ENCODE peak calls at places on chromosomes 7 and 10, in six cellular contexts. T is stomach, K is tibial nerve, Q is ovary, A is A549, O is transverse colon. B is an unnamed sample.

GRCh38 chr10:124896751-124897150 is 45.2 kb upstream of the ZRANB1 start:
- DNase-seq in T (no peak), K (no peak), Q (no peak), A (no peak), O (no peak), B (no peak)

GRCh38 chr7:2968176-2968575 is 75.5 kb downstream of the CARD11 start:
- DNase-seq in T (peak; percentile 14), K (no peak), Q (no peak), A (no peak), O (no peak), B (peak; percentile 15)

GRCh38 chr7:21526448-21526847 is 16.4 kb upstream of the DNAH11 start:
- DNase-seq in T (no peak), K (no peak), Q (no peak), A (no peak), O (no peak), B (no peak)

GRCh38 chr10:22674215-22674930 is 40.0 kb downstream of the PIP4K2A start:
- DNase-seq in T (no peak), K (no peak), Q (no peak), A (no peak), O (no peak), B (no peak)

GRCh38 chr10:3067045-3067858 is at the start of gene PFKP:
- DNase-seq in T (no peak), K (no peak), Q (no peak), A (peak; percentile 49), O (peak; percentile 58), B (peak; percentile 72)

GRCh38 chr7:116628971-116629586 is 42.9 kb upstream of the MET start:
- DNase-seq in T (peak; percentile 67), K (no peak), Q (no peak), A (peak; percentile 79), O (peak; percentile 42), B (no peak)

GRCh38 chr7:32062150-32062549 is 8.1 kb downstream of the PDE1C start:
- DNase-seq in T (peak; percentile 66), K (peak; percentile 23), Q (peak; percentile 31), A (peak; percentile 78), O (peak; percentile 51), B (no peak)

GRCh38 chr7:115409682-115410426 is 488.0 kb downstream of the MDFIC start:
- DNase-seq in T (no peak), K (no peak), Q (no peak), A (no peak), O (no peak), B (no peak)

GRCh38 chr7:158244430-158244829 is 343.2 kb downstream of the PTPRN2 start:
- DNase-seq in T (no peak), K (no peak), Q (no peak), A (no peak), O (no peak), B (no peak)

GRCh38 chr10:44937201-44938005 is 22.2 kb upstream of the RASSF4 start:
- DNase-seq in T (no peak), K (no peak), Q (no peak), A (no peak), O (no peak), B (no peak)

GRCh38 chr7:55367283-55367840 is 2.2 kb downstream of the LANCL2 start:
- DNase-seq in T (no peak), K (no peak), Q (no peak), A (no peak), O (no peak), B (no peak)

GRCh38 chr7:55366461-55367138 is 1.5 kb downstream of the LANCL2 start:
- DNase-seq in T (no peak), K (no peak), Q (no peak), A (peak; percentile 37), O (no peak), B (no peak)

GRCh38 chr7:55363386-55364170 is 1.6 kb upstream of the LANCL2 start:
- DNase-seq in T (no peak), K (no peak), Q (no peak), A (no peak), O (no peak), B (no peak)

GRCh38 chr7:55365680-55366460 is 733 bp downstream of the LANCL2 start:
- DNase-seq in T (peak; percentile 96), K (peak; percentile 87), Q (peak; percentile 92), A (peak; percentile 98), O (peak; percentile 96), B (peak; percentile 96)

DNA sequence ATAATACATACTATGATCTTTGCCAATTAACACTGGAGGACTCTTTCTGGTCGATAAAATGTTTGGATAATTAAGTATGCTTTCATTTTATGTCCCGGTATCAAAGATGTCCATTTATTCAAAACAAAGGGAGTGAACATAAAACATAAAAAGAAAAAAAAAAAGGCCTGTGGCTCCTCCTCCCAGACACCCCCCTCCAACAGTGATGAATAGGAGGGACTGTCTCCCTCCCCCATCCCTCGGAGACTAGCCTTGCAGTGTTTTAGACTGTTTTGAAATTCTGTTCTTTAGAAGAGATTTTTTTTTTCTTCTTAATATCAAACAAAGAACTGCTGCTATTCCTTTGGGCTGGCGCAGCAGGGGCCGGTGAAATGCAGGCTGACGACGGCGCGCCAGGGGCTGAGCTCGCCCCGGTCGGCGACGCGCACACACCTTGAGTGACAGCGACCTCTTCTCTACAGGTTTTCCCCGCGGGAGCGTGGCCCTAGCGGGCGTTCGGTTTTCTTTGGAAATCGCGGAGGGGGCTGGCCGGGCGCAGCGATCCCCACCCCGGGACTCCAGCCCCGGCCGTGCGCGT is at the start of gene LANCL2:
- DNase-seq in T (peak; percentile 50), K (no peak), Q (no peak), A (no peak), O (peak; percentile 60), B (peak; percentile 78)
- TF ChIP-seq EP300 in T (no peak), K (no peak), Q (no peak), A (no peak), O (no peak), B (no peak)

DNA sequence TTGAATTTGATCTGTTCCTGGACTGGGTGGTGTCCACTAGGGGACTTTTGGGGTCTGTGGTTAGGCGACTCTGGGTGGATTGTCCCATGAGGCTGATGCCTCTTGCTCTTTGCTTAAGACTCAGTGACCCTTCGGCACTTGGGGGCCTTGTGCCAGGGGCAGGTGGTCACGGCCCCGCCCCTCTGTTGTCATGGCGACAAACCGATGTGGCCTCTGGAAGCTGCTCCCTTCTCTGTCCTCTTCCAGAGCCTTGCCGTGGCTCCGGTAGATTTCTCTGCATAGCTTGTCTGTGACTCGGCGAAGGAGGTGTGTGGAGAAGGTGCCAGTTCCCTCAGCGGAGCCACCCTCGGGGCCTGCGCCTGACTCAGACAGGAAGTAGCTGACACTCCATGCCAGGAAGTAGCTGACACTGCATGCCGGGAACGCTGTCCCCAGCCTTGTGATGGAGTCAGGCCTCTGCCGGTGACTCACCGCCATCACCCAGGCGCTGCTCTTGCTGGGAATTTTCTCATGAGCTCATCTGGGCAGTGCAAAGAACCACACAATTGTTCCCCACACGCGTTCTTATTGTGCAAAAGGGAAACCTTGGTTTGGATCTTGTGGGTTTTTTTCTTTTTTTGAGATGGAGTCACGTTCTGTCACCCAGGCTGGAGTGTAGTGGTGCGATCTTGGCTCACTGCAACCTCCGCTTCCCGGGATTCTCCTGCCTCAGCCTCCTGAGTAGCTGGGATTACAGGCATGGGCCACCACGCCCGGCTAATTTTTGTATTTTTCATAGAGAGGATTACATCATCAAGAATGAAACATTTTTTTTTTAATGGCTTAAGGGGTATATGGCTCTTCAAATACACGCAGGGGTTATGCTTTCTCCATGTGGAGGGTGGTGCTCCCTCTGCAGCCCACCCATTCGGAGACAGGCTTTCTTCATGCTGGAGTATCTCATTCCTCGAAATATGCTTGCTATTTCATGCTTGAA is 72.6 kb downstream of the PFKFB3 start:
- DNase-seq in T (peak; percentile 81), K (peak; percentile 77), Q (no peak), A (peak; percentile 99), O (peak; percentile 80), B (peak; percentile 97)
- TF ChIP-seq POLR2A in T (no peak), K (peak; percentile 25), Q (no peak), A (peak; percentile 41), O (peak; percentile 33), B (no peak)

DNA sequence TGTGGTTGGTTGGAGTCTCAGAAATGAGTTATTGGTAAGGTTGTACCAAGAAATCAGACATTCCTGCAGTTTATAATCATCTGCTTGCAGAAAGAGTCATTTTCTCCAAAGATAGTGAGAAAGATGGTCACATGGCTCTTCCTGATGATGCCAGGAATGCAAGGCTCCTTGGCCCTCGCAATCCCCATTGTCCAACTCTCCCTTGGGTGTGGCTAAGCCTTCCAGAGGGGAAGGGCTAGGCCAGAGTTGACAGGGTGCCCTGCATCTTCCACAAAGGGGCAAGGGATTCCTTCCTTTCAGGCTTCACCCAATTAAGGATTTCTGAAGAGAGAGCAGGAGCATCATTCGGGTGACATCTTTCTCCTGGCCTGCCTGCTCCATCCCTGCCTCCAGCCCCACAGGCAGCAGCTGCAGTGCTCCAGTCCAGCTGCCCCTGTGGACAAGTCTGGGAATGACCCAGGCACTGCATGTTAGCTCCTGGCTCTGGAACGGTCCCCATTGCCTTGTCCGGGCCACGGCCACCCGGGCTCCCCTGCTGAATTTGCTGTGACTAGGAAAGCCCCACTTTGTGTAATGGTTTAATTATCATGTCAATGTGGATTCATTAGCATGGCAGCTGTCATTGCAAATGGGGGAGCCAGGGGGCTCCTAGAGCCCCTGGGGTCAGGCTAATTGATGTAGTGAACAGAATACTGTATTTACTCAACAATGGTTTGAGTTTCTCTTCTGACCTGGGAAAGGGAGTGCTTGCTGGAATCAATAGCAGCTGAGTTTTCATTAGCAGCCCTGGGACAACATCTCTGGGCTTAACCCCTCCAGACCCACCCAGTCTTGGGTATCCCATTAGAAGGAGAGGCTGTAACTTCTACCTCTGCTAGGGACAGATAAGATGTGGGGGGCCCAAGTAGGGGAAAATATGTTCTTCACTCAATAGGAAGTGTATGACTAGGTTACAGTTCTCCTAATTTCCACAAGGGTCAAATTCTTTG is 112.6 kb upstream of the TBX20 start:
- DNase-seq in T (no peak), K (no peak), Q (no peak), A (no peak), O (no peak), B (no peak)
- TF ChIP-seq EP300 in T (no peak), K (no peak), Q (no peak), A (no peak), O (no peak), B (no peak)

GRCh38 chr10:102775973-102776669 is 32.4 kb downstream of the WBP1L start:
- DNase-seq in T (peak; percentile 52), K (peak; percentile 68), Q (peak; percentile 88), A (no peak), O (peak; percentile 59), B (peak; percentile 90)

GRCh38 chr10:102778781-102779180 is 35.0 kb downstream of the WBP1L start:
- DNase-seq in T (no peak), K (no peak), Q (no peak), A (no peak), O (no peak), B (no peak)

GRCh38 chr10:102777696-102778530 is 34.2 kb downstream of the WBP1L start:
- DNase-seq in T (no peak), K (no peak), Q (no peak), A (no peak), O (no peak), B (no peak)

GRCh38 chr10:102775201-102775972 is 31.6 kb downstream of the WBP1L start:
- DNase-seq in T (no peak), K (peak; percentile 68), Q (peak; percentile 59), A (no peak), O (peak; percentile 21), B (no peak)

DNA sequence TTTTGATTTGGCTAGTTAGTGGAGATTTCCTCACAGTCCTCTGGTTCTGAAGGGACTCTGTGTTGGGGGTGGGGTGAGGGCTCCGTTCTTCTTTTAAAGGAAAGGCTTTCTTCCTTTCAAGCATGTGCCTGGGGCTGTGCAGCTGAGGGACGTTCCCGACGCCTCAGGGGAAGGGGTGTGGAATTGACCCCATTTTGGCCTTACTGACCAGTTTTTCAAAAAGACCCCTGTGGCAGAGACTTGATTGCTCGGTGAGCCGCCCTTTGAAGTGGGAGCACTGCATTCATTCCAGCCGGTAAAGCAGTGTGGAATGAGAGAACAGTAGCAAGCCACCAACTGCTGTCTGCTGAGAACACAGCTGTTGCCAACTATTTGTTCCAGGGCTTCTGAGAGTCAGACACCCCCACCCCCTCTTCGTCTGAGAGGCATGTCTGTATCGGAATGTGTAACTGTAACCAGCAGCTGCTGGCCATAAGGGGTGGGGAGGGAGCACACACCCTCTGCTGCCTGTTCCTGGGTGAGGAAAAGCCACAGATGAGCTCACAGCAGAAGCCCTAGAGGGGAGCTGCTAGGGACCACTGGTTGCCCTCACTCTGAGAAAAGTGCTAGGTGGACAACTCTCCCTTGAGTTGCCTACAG is 33.1 kb downstream of the WBP1L start:
- DNase-seq in T (peak; percentile 71), K (peak; percentile 57), Q (peak; percentile 85), A (peak; percentile 29), O (peak; percentile 71), B (peak; percentile 90)
- TF ChIP-seq POLR2A in T (no peak), K (no peak), Q (peak; percentile 12), A (no peak), O (peak; percentile 41), B (peak; percentile 41)